ENCODE peak calls at places on chromosomes 7 and 10, in seven cellular contexts. One of them, this sample, is unnamed.

GRCh38 chr10:73773152-73773879 is 8.5 kb upstream of the CHCHD1 start:
- DNase-seq in progenitor cell of endocrine pancreas: no peak
- DNase-seq in sciatic nerve: peak; percentile 59
- DNase-seq in nucleus accumbens: no peak
- DNase-seq in RPMI7951: no peak
- DNase-seq in GF-D8: no peak
- DNase-seq in NCI-H774: no peak
- DNase-seq in this sample: no peak

GRCh38 chr7:37683263-37684120 is at the start of gene GPR141:
- DNase-seq in progenitor cell of endocrine pancreas: no peak
- DNase-seq in sciatic nerve: no peak
- DNase-seq in nucleus accumbens: no peak
- DNase-seq in RPMI7951: no peak
- DNase-seq in GF-D8: peak; percentile 96
- DNase-seq in NCI-H774: no peak
- DNase-seq in this sample: no peak

GRCh38 chr10:28684986-28685580 is 7.8 kb downstream of the BAMBI start:
- DNase-seq in progenitor cell of endocrine pancreas: no peak
- DNase-seq in sciatic nerve: no peak
- DNase-seq in nucleus accumbens: no peak
- DNase-seq in RPMI7951: no peak
- DNase-seq in GF-D8: no peak
- DNase-seq in NCI-H774: no peak
- DNase-seq in this sample: no peak

GRCh38 chr10:35276918-35277317 is 59.4 kb upstream of the CCNY start:
- DNase-seq in progenitor cell of endocrine pancreas: no peak
- DNase-seq in sciatic nerve: no peak
- DNase-seq in nucleus accumbens: no peak
- DNase-seq in RPMI7951: no peak
- DNase-seq in GF-D8: no peak
- DNase-seq in NCI-H774: no peak
- DNase-seq in this sample: no peak

GRCh38 chr7:151719895-151720238 is 157.0 kb downstream of the PRKAG2 start:
- DNase-seq in progenitor cell of endocrine pancreas: no peak
- DNase-seq in sciatic nerve: no peak
- DNase-seq in nucleus accumbens: no peak
- DNase-seq in RPMI7951: no peak
- DNase-seq in GF-D8: no peak
- DNase-seq in NCI-H774: no peak
- DNase-seq in this sample: no peak

GRCh38 chr7:136259074-136259473 is 281.9 kb upstream of the MTPN start:
- DNase-seq in progenitor cell of endocrine pancreas: no peak
- DNase-seq in sciatic nerve: no peak
- DNase-seq in nucleus accumbens: no peak
- DNase-seq in RPMI7951: no peak
- DNase-seq in GF-D8: no peak
- DNase-seq in NCI-H774: no peak
- DNase-seq in this sample: no peak

GRCh38 chr7:157406971-157407370 is 70.2 kb downstream of the DNAJB6 start:
- DNase-seq in progenitor cell of endocrine pancreas: no peak
- DNase-seq in sciatic nerve: no peak
- DNase-seq in nucleus accumbens: no peak
- DNase-seq in RPMI7951: no peak
- DNase-seq in GF-D8: no peak
- DNase-seq in NCI-H774: no peak
- DNase-seq in this sample: no peak

GRCh38 chr10:69807122-69807521 is 5.4 kb downstream of the COL13A1 start:
- DNase-seq in progenitor cell of endocrine pancreas: no peak
- DNase-seq in sciatic nerve: no peak
- DNase-seq in nucleus accumbens: no peak
- DNase-seq in RPMI7951: peak; percentile 87
- DNase-seq in GF-D8: no peak
- DNase-seq in NCI-H774: no peak
- DNase-seq in this sample: no peak

GRCh38 chr7:27314111-27314510 is 71.5 kb downstream of the EVX1 start:
- DNase-seq in progenitor cell of endocrine pancreas: no peak
- DNase-seq in sciatic nerve: no peak
- DNase-seq in nucleus accumbens: no peak
- DNase-seq in RPMI7951: no peak
- DNase-seq in GF-D8: no peak
- DNase-seq in NCI-H774: no peak
- DNase-seq in this sample: no peak

GRCh38 chr7:157404845-157405481 is 68.2 kb downstream of the DNAJB6 start:
- DNase-seq in progenitor cell of endocrine pancreas: no peak
- DNase-seq in sciatic nerve: no peak
- DNase-seq in nucleus accumbens: no peak
- DNase-seq in RPMI7951: peak; percentile 100
- DNase-seq in GF-D8: peak; percentile 89
- DNase-seq in NCI-H774: no peak
- DNase-seq in this sample: no peak

GRCh38 chr10:5887641-5888040 is 2.1 kb downstream of the ANKRD16 start:
- DNase-seq in progenitor cell of endocrine pancreas: no peak
- DNase-seq in sciatic nerve: no peak
- DNase-seq in nucleus accumbens: no peak
- DNase-seq in RPMI7951: no peak
- DNase-seq in GF-D8: no peak
- DNase-seq in NCI-H774: no peak
- DNase-seq in this sample: no peak

GRCh38 chr10:132030898-132031463 is 34.8 kb upstream of the JAKMIP3 start:
- DNase-seq in progenitor cell of endocrine pancreas: no peak
- DNase-seq in sciatic nerve: no peak
- DNase-seq in nucleus accumbens: no peak
- DNase-seq in RPMI7951: no peak
- DNase-seq in GF-D8: no peak
- DNase-seq in NCI-H774: peak; percentile 4
- DNase-seq in this sample: no peak

GRCh38 chr10:11440250-11441150 is 170.9 kb downstream of the USP6NL start:
- DNase-seq in progenitor cell of endocrine pancreas: no peak
- DNase-seq in sciatic nerve: no peak
- DNase-seq in nucleus accumbens: peak; percentile 38
- DNase-seq in RPMI7951: no peak
- DNase-seq in GF-D8: no peak
- DNase-seq in NCI-H774: no peak
- DNase-seq in this sample: no peak

GRCh38 chr7:121800916-121801675 is 71.9 kb upstream of the PTPRZ1 start:
- DNase-seq in progenitor cell of endocrine pancreas: no peak
- DNase-seq in sciatic nerve: no peak
- DNase-seq in nucleus accumbens: no peak
- DNase-seq in RPMI7951: no peak
- DNase-seq in GF-D8: no peak
- DNase-seq in NCI-H774: no peak
- DNase-seq in this sample: no peak

GRCh38 chr7:55179897-55180682 is 161.3 kb downstream of the EGFR start:
- DNase-seq in progenitor cell of endocrine pancreas: no peak
- DNase-seq in sciatic nerve: peak; percentile 51
- DNase-seq in nucleus accumbens: no peak
- DNase-seq in RPMI7951: peak; percentile 91
- DNase-seq in GF-D8: no peak
- DNase-seq in NCI-H774: no peak
- DNase-seq in this sample: no peak

GRCh38 chr7:2689951-2690705 is 2.1 kb downstream of the AMZ1 start:
- DNase-seq in progenitor cell of endocrine pancreas: no peak
- DNase-seq in sciatic nerve: no peak
- DNase-seq in nucleus accumbens: no peak
- DNase-seq in RPMI7951: peak; percentile 87
- DNase-seq in GF-D8: no peak
- DNase-seq in NCI-H774: no peak
- DNase-seq in this sample: no peak

GRCh38 chr10:32190890-32191491 is 134.8 kb upstream of the KIF5B start:
- DNase-seq in progenitor cell of endocrine pancreas: no peak
- DNase-seq in sciatic nerve: no peak
- DNase-seq in nucleus accumbens: no peak
- DNase-seq in RPMI7951: peak; percentile 50
- DNase-seq in GF-D8: no peak
- DNase-seq in NCI-H774: peak; percentile 5
- DNase-seq in this sample: no peak

GRCh38 chr10:76245951-76246495 is 814.6 kb downstream of the LRMDA start:
- DNase-seq in progenitor cell of endocrine pancreas: no peak
- DNase-seq in sciatic nerve: no peak
- DNase-seq in nucleus accumbens: no peak
- DNase-seq in RPMI7951: no peak
- DNase-seq in GF-D8: no peak
- DNase-seq in NCI-H774: no peak
- DNase-seq in this sample: no peak

GRCh38 chr7:30433506-30433905 is 45.1 kb downstream of the NOD1 start:
- DNase-seq in progenitor cell of endocrine pancreas: no peak
- DNase-seq in sciatic nerve: no peak
- DNase-seq in nucleus accumbens: no peak
- DNase-seq in RPMI7951: no peak
- DNase-seq in GF-D8: no peak
- DNase-seq in NCI-H774: no peak
- DNase-seq in this sample: no peak

GRCh38 chr7:83579740-83580139 is 69.2 kb downstream of the SEMA3E start:
- DNase-seq in progenitor cell of endocrine pancreas: no peak
- DNase-seq in sciatic nerve: no peak
- DNase-seq in nucleus accumbens: no peak
- DNase-seq in RPMI7951: peak; percentile 1
- DNase-seq in GF-D8: no peak
- DNase-seq in NCI-H774: no peak
- DNase-seq in this sample: no peak

GRCh38 chr7:65980478-65981250 is 1.3 kb downstream of the GUSB start:
- DNase-seq in progenitor cell of endocrine pancreas: no peak
- DNase-seq in sciatic nerve: peak; percentile 66
- DNase-seq in nucleus accumbens: no peak
- DNase-seq in RPMI7951: peak; percentile 43
- DNase-seq in GF-D8: peak; percentile 91
- DNase-seq in NCI-H774: no peak
- DNase-seq in this sample: no peak

GRCh38 chr7:29429421-29429820 is 134.2 kb upstream of the PRR15 start:
- DNase-seq in progenitor cell of endocrine pancreas: no peak
- DNase-seq in sciatic nerve: no peak
- DNase-seq in nucleus accumbens: no peak
- DNase-seq in RPMI7951: no peak
- DNase-seq in GF-D8: no peak
- DNase-seq in NCI-H774: no peak
- DNase-seq in this sample: no peak

GRCh38 chr10:85544956-85545355 is 821.6 kb downstream of the GRID1 start:
- DNase-seq in progenitor cell of endocrine pancreas: no peak
- DNase-seq in sciatic nerve: no peak
- DNase-seq in nucleus accumbens: no peak
- DNase-seq in RPMI7951: no peak
- DNase-seq in GF-D8: no peak
- DNase-seq in NCI-H774: no peak
- DNase-seq in this sample: no peak

GRCh38 chr7:774161-775109 is 47.4 kb upstream of the PRKAR1B start:
- DNase-seq in progenitor cell of endocrine pancreas: peak; percentile 67
- DNase-seq in sciatic nerve: no peak
- DNase-seq in nucleus accumbens: peak; percentile 37
- DNase-seq in RPMI7951: peak; percentile 30
- DNase-seq in GF-D8: no peak
- DNase-seq in NCI-H774: no peak
- DNase-seq in this sample: no peak

GRCh38 chr7:15780271-15780670 is 93.8 kb upstream of the MEOX2 start:
- DNase-seq in progenitor cell of endocrine pancreas: no peak
- DNase-seq in sciatic nerve: no peak
- DNase-seq in nucleus accumbens: no peak
- DNase-seq in RPMI7951: peak; percentile 3
- DNase-seq in GF-D8: no peak
- DNase-seq in NCI-H774: no peak
- DNase-seq in this sample: no peak

GRCh38 chr7:128395748-128396147 is 14.0 kb downstream of the IMPDH1 start:
- DNase-seq in progenitor cell of endocrine pancreas: no peak
- DNase-seq in sciatic nerve: no peak
- DNase-seq in nucleus accumbens: no peak
- DNase-seq in RPMI7951: no peak
- DNase-seq in GF-D8: no peak
- DNase-seq in NCI-H774: no peak
- DNase-seq in this sample: no peak

GRCh38 chr7:27453702-27454405 is 208.8 kb downstream of the HIBADH start:
- DNase-seq in progenitor cell of endocrine pancreas: no peak
- DNase-seq in sciatic nerve: no peak
- DNase-seq in nucleus accumbens: no peak
- DNase-seq in RPMI7951: peak; percentile 93
- DNase-seq in GF-D8: no peak
- DNase-seq in NCI-H774: no peak
- DNase-seq in this sample: no peak

GRCh38 chr7:127650842-127651555 is 995 bp upstream of the SND1 start:
- DNase-seq in progenitor cell of endocrine pancreas: no peak
- DNase-seq in sciatic nerve: no peak
- DNase-seq in nucleus accumbens: peak; percentile 33
- DNase-seq in RPMI7951: peak; percentile 68
- DNase-seq in GF-D8: no peak
- DNase-seq in NCI-H774: peak; percentile 40
- DNase-seq in this sample: peak; percentile 44

GRCh38 chr10:130423455-130424305 is 287.5 kb downstream of the GLRX3 start:
- DNase-seq in progenitor cell of endocrine pancreas: no peak
- DNase-seq in sciatic nerve: peak; percentile 19
- DNase-seq in nucleus accumbens: no peak
- DNase-seq in RPMI7951: no peak
- DNase-seq in GF-D8: no peak
- DNase-seq in NCI-H774: no peak
- DNase-seq in this sample: no peak

GRCh38 chr7:77316219-77316978 is 99.8 kb downstream of the GSAP start:
- DNase-seq in progenitor cell of endocrine pancreas: no peak
- DNase-seq in sciatic nerve: no peak
- DNase-seq in nucleus accumbens: no peak
- DNase-seq in RPMI7951: no peak
- DNase-seq in GF-D8: no peak
- DNase-seq in NCI-H774: no peak
- DNase-seq in this sample: no peak

GRCh38 chr7:105126436-105126975 is 112.5 kb downstream of the KMT2E start:
- DNase-seq in progenitor cell of endocrine pancreas: no peak
- DNase-seq in sciatic nerve: no peak
- DNase-seq in nucleus accumbens: no peak
- DNase-seq in RPMI7951: peak; percentile 16
- DNase-seq in GF-D8: no peak
- DNase-seq in NCI-H774: no peak
- DNase-seq in this sample: no peak

GRCh38 chr10:28677889-28678686 is 767 bp downstream of the BAMBI start:
- DNase-seq in progenitor cell of endocrine pancreas: peak; percentile 23
- DNase-seq in sciatic nerve: no peak
- DNase-seq in nucleus accumbens: no peak
- DNase-seq in RPMI7951: peak; percentile 45
- DNase-seq in GF-D8: no peak
- DNase-seq in NCI-H774: no peak
- DNase-seq in this sample: no peak

This sample was measured in NCI-H1930.